ENCODE peak calls at places on chromosomes 11 and 22, in four cellular contexts. V, B, H and O are unnamed samples.

GRCh38 chr22:30531651-30532608 is 14.6 kb downstream of the SEC14L6 start:
- DNase-seq in B (no peak), H (no peak), V (no peak), O (peak)

GRCh38 chr11:45982656-45983470 is 60.4 kb downstream of the LARGE2 start:
- DNase-seq in B (no peak), V (no peak), H (no peak), O (peak)

GRCh38 chr11:6452219-6452618 is 11.4 kb upstream of the HPX start:
- DNase-seq in V (no peak), H (no peak), B (no peak), O (no peak)

GRCh38 chr11:123190504-123190903 is 4.5 kb downstream of the CLMP start:
- DNase-seq in V (no peak), B (no peak), H (no peak), O (no peak)

GRCh38 chr22:32735516-32735915 is 66.0 kb upstream of the TIMP3 start:
- DNase-seq in H (no peak), B (no peak), V (no peak), O (no peak)

GRCh38 chr11:19524171-19524671 is 188.4 kb upstream of the NAV2 start:
- DNase-seq in V (no peak), B (no peak), H (no peak), O (no peak)

GRCh38 chr11:132942611-132943324 is 589.5 kb downstream of the OPCML start:
- DNase-seq in B (peak), V (peak), H (no peak), O (no peak)

GRCh38 chr11:72685560-72686480 is 11.6 kb upstream of the PDE2A start:
- DNase-seq in B (no peak), V (no peak), H (peak), O (no peak)

GRCh38 chr22:20436309-20437252 is 1.0 kb downstream of the SCARF2 start:
- DNase-seq in H (no peak), V (no peak), B (no peak), O (no peak)

GRCh38 chr11:36602143-36602542 is 4.1 kb upstream of the RAG2 start:
- DNase-seq in V (no peak), B (no peak), H (no peak), O (no peak)

GRCh38 chr11:69801513-69802335 is 17.5 kb downstream of the FGF3 start:
- DNase-seq in B (peak), H (peak), V (peak), O (peak)

GRCh38 chr11:64885367-64886286 is 7.2 kb upstream of the EHD1 start:
- DNase-seq in H (no peak), V (no peak), B (no peak), O (peak)

GRCh38 chr11:15903246-15903645 is 453.1 kb downstream of the SOX6 start:
- DNase-seq in V (no peak), H (no peak), B (no peak), O (no peak)

GRCh38 chr11:76455331-76455730 is 10.5 kb downstream of the EMSY start:
- DNase-seq in V (no peak), B (no peak), H (no peak), O (no peak)

GRCh38 chr11:495537-495931 is 11.5 kb downstream of the RNH1 start:
- DNase-seq in H (no peak), V (no peak), B (no peak), O (no peak)

GRCh38 chr11:69814411-69814810 is 4.8 kb downstream of the FGF3 start:
- DNase-seq in B (no peak), H (no peak), V (no peak), O (no peak)

GRCh38 chr11:46529928-46530574 is 63.8 kb downstream of the AMBRA1 start:
- DNase-seq in B (no peak), H (no peak), V (no peak), O (no peak)

GRCh38 chr22:30609260-30610185 is 2.5 kb downstream of the TCN2 start:
- DNase-seq in B (no peak), V (no peak), H (no peak), O (peak)

GRCh38 chr11:126662055-126662790 is 306.7 kb downstream of the ST3GAL4 start:
- DNase-seq in H (no peak), V (no peak), B (no peak), O (no peak)

GRCh38 chr11:89660234-89660633 is 49.9 kb upstream of the TRIM77 start:
- DNase-seq in H (no peak), B (no peak), V (no peak), O (no peak)

GRCh38 chr22:30273196-30273595 is 6.5 kb upstream of the OSM start:
- DNase-seq in H (no peak), V (no peak), B (no peak), O (no peak)

GRCh38 chr11:13116491-13116890 is 107.4 kb downstream of the RASSF10 start:
- DNase-seq in H (no peak), B (no peak), V (no peak), O (no peak)

GRCh38 chr11:65416341-65417185 is 6.0 kb upstream of the NEAT1 start:
- DNase-seq in V (peak), B (peak), H (peak), O (peak)

GRCh38 chr11:64529559-64530520 is 61.2 kb upstream of the SLC22A12 start:
- DNase-seq in B (no peak), H (no peak), V (no peak), O (no peak)

GRCh38 chr22:26718905-26719304 is 61.5 kb downstream of the MIAT start:
- DNase-seq in H (no peak), B (no peak), V (no peak), O (no peak)

GRCh38 chr11:61834278-61835004 is 6.3 kb downstream of the FADS2 start:
- DNase-seq in V (peak), H (no peak), B (peak), O (peak)

GRCh38 chr22:26769663-26770062 is 112.3 kb downstream of the MIAT start:
- DNase-seq in H (no peak), B (no peak), V (no peak), O (no peak)

GRCh38 chr11:67638535-67639437 is 777 bp downstream of the TBX10 start:
- DNase-seq in H (no peak), B (no peak), V (no peak), O (no peak)

GRCh38 chr11:123800041-123800440 is 6.1 kb downstream of the OR6M1 start:
- DNase-seq in V (no peak), H (no peak), B (no peak), O (no peak)

GRCh38 chr22:36616682-36617081 is 86.9 kb downstream of the CACNG2 start:
- DNase-seq in V (no peak), H (no peak), B (no peak), O (no peak)